ENCODE peak calls at places on chromosomes 4 and X, in seven cellular contexts. G is transverse colon, S is DMS153, V is cardiac fibroblast, J is neural crest cell, U is HT-29, L is left lung. F is an unnamed sample.

GRCh38 chr4:182297659-182298058 is 54.5 kb downstream of the TENM3 start:
- DNase-seq in G (no peak), S (no peak), V (no peak), J (no peak), U (no peak), L (no peak), F (peak; percentile 43)

GRCh38 chrX:150506486-150506885 is 61.9 kb upstream of the MTM1 start:
- DNase-seq in G (no peak), S (no peak), V (no peak), J (no peak), U (no peak), L (no peak), F (no peak)

GRCh38 chrX:97860206-97860605 is 976.5 kb downstream of the RPA4 start:
- DNase-seq in G (no peak), S (no peak), V (no peak), J (peak; percentile 51), U (no peak), L (no peak), F (no peak)

GRCh38 chr4:1713003-1713397 is 881 bp upstream of the SLBP start:
- DNase-seq in G (no peak), S (no peak), V (no peak), J (no peak), U (no peak), L (no peak), F (no peak)

GRCh38 chrX:108285361-108285760 is 152.9 kb downstream of the COL4A6 start:
- DNase-seq in G (no peak), S (no peak), V (no peak), J (no peak), U (no peak), L (no peak), F (no peak)

GRCh38 chrX:119618439-119618838 is 12.2 kb upstream of the NKRF start:
- DNase-seq in G (peak; percentile 24), S (no peak), V (no peak), J (no peak), U (no peak), L (peak; percentile 48), F (no peak)

GRCh38 chr4:173748353-173748752 is 218.3 kb upstream of the HAND2 start:
- DNase-seq in G (no peak), S (no peak), V (peak; percentile 21), J (no peak), U (no peak), L (no peak), F (peak; percentile 56)

GRCh38 chr4:112910109-112910736 is 139.2 kb upstream of the ANK2 start:
- DNase-seq in G (no peak), S (no peak), V (peak; percentile 56), J (no peak), U (no peak), L (no peak), F (peak; percentile 73)

GRCh38 chrX:23616361-23616760 is 50.9 kb upstream of the PRDX4 start:
- DNase-seq in G (no peak), S (no peak), V (peak; percentile 39), J (no peak), U (peak; percentile 17), L (no peak), F (peak; percentile 34)

F was measured in fibroblast of mammary gland.